ENCODE peak calls at places on chromosome 19, in eight cellular contexts. T is right atrium auricular region, Z is BE2C, X is heart left ventricle, L is lung, M is neural progenitor cell, W is ovary, N is body of pancreas. H is an unnamed sample. For H3K27me3 and H3K4me1, the result is how much of the 10 kb centered on the place peaks cover.

GRCh38 chr19:53982056-53982455 is 9.4 kb upstream of the CACNG6 start:
- DNase-seq in T (no peak), Z (no peak), X (no peak), L (no peak), M (peak), W (no peak), N (no peak), H (no peak)

GRCh38 chr19:57008432-57008831 is 111.4 kb upstream of the USP29 start:
- DNase-seq in T (no peak), Z (no peak), X (no peak), L (no peak), M (no peak), W (no peak), N (no peak), H (no peak)

GRCh38 chr19:46081928-46082727 is 41.3 kb upstream of the IGFL4 start:
- DNase-seq in T (no peak), Z (peak), X (no peak), L (peak), M (peak), W (no peak), N (peak), H (no peak)

GRCh38 chr19:12967907-12968306 is 1.5 kb upstream of the DAND5 start:
- DNase-seq in T (no peak), Z (no peak), X (no peak), L (no peak), M (no peak), W (no peak), N (no peak), H (no peak)

GRCh38 chr19:42693760-42694350 is 46.4 kb downstream of the PSG3 start:
- DNase-seq in T (no peak), Z (peak), X (no peak), L (no peak), M (no peak), W (no peak), N (peak), H (no peak)

GRCh38 chr19:16067205-16067938 is 8.9 kb upstream of the TPM4 start:
- DNase-seq in T (peak), Z (no peak), X (peak), L (peak), M (no peak), W (peak), N (peak), H (peak)

GRCh38 chr19:17766543-17767131 is 15.4 kb downstream of the FCHO1 start:
- DNase-seq in T (peak), Z (peak), X (peak), L (peak), M (peak), W (peak), N (peak), H (peak)

GRCh38 chr19:42282036-42282762 is 13.1 kb downstream of the CIC start:
- DNase-seq in T (no peak), Z (peak), X (no peak), L (no peak), M (peak), W (no peak), N (peak), H (no peak)

GRCh38 chr19:4046946-4047683 is 19.6 kb downstream of the ZBTB7A start:
- DNase-seq in T (no peak), Z (no peak), X (no peak), L (no peak), M (no peak), W (no peak), N (no peak), H (no peak)

GRCh38 chr19:43726736-43727592 is 11.1 kb downstream of the IRGC start:
- DNase-seq in T (no peak), Z (no peak), X (peak), L (no peak), M (no peak), W (no peak), N (no peak), H (no peak)

GRCh38 chr19:16386619-16387240 is 62.1 kb downstream of the KLF2 start:
- DNase-seq in T (peak), Z (peak), X (no peak), L (no peak), M (peak), W (peak), N (peak), H (peak)

GRCh38 chr19:40610396-40611064 is 9.4 kb downstream of the LTBP4 start:
- DNase-seq in T (no peak), Z (peak), X (peak), L (no peak), M (peak), W (peak), N (peak), H (peak)

GRCh38 chr19:51480590-51480989 is 2.3 kb downstream of the CEACAM18 start:
- DNase-seq in T (no peak), Z (no peak), X (no peak), L (no peak), M (peak), W (no peak), N (no peak), H (no peak)

GRCh38 chr19:11480927-11481776 is at the start of gene ELAVL3:
- DNase-seq in T (no peak), Z (peak), X (no peak), L (no peak), M (peak), W (no peak), N (no peak), H (no peak)

GRCh38 chr19:39363909-39364457 is 21.8 kb downstream of the SAMD4B start:
- DNase-seq in T (no peak), Z (no peak), X (peak), L (no peak), M (no peak), W (no peak), N (no peak), H (no peak)

GRCh38 chr19:16416574-16416973 is 55.2 kb downstream of the EPS15L1 start:
- DNase-seq in T (no peak), Z (no peak), X (no peak), L (no peak), M (no peak), W (no peak), N (no peak), H (no peak)

GRCh38 chr19:45981350-45981749 is 7.7 kb upstream of the NOVA2 start:
- DNase-seq in T (no peak), Z (no peak), X (no peak), L (no peak), M (no peak), W (no peak), N (no peak), H (no peak)

GRCh38 chr19:18204394-18205179 is 745 bp upstream of the RAB3A start:
- DNase-seq in T (no peak), Z (peak), X (no peak), L (peak), M (peak), W (peak), N (no peak), H (peak)

GRCh38 chr19:45166723-45167252 is 6.0 kb upstream of the NKPD1 start:
- DNase-seq in T (no peak), Z (peak), X (no peak), L (no peak), M (no peak), W (no peak), N (no peak), H (no peak)

GRCh38 chr19:15280915-15281683 is 48.9 kb upstream of the EPHX3 start:
- DNase-seq in T (peak), Z (peak), X (peak), L (peak), M (peak), W (peak), N (peak), H (peak)

GRCh38 chr19:1133471-1133929 is 29.7 kb downstream of the GPX4 start:
- DNase-seq in T (no peak), Z (no peak), X (no peak), L (no peak), M (no peak), W (no peak), N (no peak), H (peak)

GRCh38 chr19:4369888-4370260 is 26.5 kb downstream of the MPND start:
- DNase-seq in T (no peak), Z (peak), X (peak), L (no peak), M (peak), W (no peak), N (no peak), H (peak)

GRCh38 chr19:768424-768823 is 17.5 kb downstream of the MISP start:
- DNase-seq in T (no peak), Z (no peak), X (no peak), L (no peak), M (no peak), W (no peak), N (no peak), H (no peak)

GRCh38 chr19:39126593-39127187 is 1.1 kb downstream of the PAK4 start:
- DNase-seq in T (no peak), Z (no peak), X (no peak), L (peak), M (peak), W (no peak), N (peak), H (peak)

GRCh38 chr19:41339936-41340335 is 13.8 kb downstream of the TGFB1 start:
- DNase-seq in T (no peak), Z (no peak), X (no peak), L (no peak), M (no peak), W (no peak), N (no peak), H (no peak)

GRCh38 chr19:55640577-55641375 is at the start of gene ZNF580:
- DNase-seq in T (no peak), Z (peak), X (peak), L (peak), M (peak), W (peak), N (peak), H (peak)

GRCh38 chr19:1707240-1707639 is 46.1 kb upstream of the ONECUT3 start:
- DNase-seq in T (no peak), Z (no peak), X (no peak), L (no peak), M (no peak), W (no peak), N (no peak), H (no peak)

GRCh38 chr19:38543807-38544568 is 73.8 kb downstream of the MAP4K1 start:
- DNase-seq in T (peak), Z (peak), X (peak), L (peak), M (no peak), W (peak), N (peak), H (peak)

GRCh38 chr19:16520074-16520973 is 21.9 kb downstream of the CHERP start:
- DNase-seq in T (no peak), Z (no peak), X (no peak), L (no peak), M (no peak), W (no peak), N (no peak), H (no peak)

GRCh38 chr19:17806945-17807344 is 12.0 kb downstream of the B3GNT3 start:
- DNase-seq in T (no peak), Z (no peak), X (no peak), L (no peak), M (no peak), W (no peak), N (no peak), H (no peak)

GRCh38 chr19:53881482-53882390 is at the start of gene PRKCG:
- DNase-seq in T (no peak), Z (peak), X (peak), L (peak), M (peak), W (no peak), N (peak), H (peak)

DNA sequence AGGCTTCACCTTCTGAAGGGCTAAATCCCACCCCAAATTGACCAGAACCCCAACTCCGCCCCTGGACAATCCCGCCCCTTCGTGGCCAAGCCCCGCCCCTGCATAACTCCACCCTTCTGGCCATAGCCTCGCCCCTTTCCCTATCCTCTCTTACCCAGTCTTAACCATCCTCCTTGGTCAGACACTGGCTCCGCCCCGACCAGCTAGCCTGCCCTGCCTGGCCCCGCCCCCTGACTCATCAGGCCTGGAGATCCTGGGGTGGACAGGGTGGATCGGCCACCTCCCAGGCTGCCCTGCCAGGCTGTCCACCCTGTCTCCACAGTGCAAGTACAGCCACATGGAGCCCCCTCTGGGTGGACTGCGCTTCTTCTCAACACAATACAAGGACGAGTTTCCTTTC is 8.0 kb upstream of the ZNF358 start:
- DNase-seq in T (peak), Z (peak), X (no peak), L (peak), M (peak), W (peak), N (peak), H (peak)
- H3K27me3 ChIP-seq in T (under half), Z (under half), X (under half), L (under half), M (under half), W (under half), N (under half), H (under half)

GRCh38 chr19:10219678-10220077 is 11.5 kb downstream of the S1PR2 start:
- DNase-seq in T (no peak), Z (no peak), X (no peak), L (no peak), M (peak), W (no peak), N (no peak), H (no peak)
- H3K4me1 ChIP-seq in T (under half), Z (under half), X (under half), L (under half), M (under half), W (under half), N (under half), H (under half)

DNA sequence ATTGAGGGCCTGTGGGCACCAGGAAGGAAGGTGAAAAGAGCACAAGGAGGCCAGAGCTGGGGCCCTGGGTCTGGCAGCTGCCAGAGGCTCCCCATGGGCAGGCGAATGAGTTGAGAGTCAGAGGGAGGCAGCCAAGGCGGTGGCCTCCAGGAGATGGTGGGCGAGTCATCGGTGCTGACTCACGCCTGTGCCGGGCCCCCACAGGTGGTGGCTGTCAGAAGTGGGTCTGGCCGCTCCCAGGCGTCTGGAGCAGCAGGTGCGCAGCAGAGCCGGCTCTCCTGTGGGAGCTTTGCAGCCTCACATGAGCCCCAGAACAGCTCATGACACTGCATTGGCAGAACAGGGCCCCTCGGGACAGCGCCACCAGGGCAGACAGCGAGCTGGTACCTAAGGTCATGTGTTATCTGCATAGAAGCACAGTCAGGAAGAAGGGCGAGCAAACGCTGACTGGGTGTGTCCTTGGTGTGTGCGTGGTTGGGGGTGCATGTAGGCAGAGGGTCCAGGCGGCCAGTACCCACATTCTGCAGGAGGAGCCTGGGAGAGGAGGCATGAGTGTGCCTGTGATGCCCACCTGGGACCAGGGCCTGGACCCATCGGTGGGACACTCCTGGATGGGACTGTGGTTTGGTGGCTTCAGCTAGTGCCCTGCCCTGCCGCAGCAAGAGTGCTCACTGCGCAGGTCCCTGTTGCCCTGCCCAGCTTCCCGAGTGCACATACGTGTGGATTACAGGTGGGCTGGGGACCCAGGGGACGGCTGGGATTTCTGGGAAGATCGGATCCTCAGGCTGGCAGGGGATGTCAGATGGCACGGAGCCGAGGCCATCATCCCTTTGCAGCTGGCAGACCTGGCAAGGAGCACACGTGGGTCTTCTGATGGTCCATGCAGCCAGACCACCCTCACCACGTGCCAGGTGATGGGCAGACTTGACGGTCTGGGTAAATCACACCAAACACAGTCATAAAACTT is 69.0 kb downstream of the CHST8 start:
- DNase-seq in T (no peak), Z (peak), X (no peak), L (no peak), M (no peak), W (no peak), N (no peak), H (no peak)
- H3K27me3 ChIP-seq in T (under half), Z (under half), X (under half), L (under half), M (under half), W (under half), N (under half), H (under half)

GRCh38 chr19:48636859-48637448 is at the start of gene DBP:
- DNase-seq in T (no peak), Z (peak), X (no peak), L (no peak), M (no peak), W (no peak), N (peak), H (peak)

GRCh38 chr19:48638831-48639381 is 1.7 kb upstream of the DBP start:
- DNase-seq in T (no peak), Z (peak), X (peak), L (no peak), M (no peak), W (peak), N (no peak), H (no peak)

GRCh38 chr19:48637948-48638830 is 1.0 kb upstream of the DBP start:
- DNase-seq in T (peak), Z (peak), X (peak), L (peak), M (peak), W (peak), N (peak), H (peak)

GRCh38 chr19:48635966-48636858 is 967 bp downstream of the DBP start:
- DNase-seq in T (no peak), Z (no peak), X (peak), L (no peak), M (peak), W (peak), N (no peak), H (no peak)

GRCh38 chr19:48637449-48637947 is 319 bp upstream of the DBP start:
- DNase-seq in T (peak), Z (peak), X (peak), L (peak), M (peak), W (peak), N (peak), H (peak)
- H3K4me1 ChIP-seq in T (half or more), Z (under half), X (half or more), L (under half), M (under half), W (under half), N (under half), H (half or more)

GRCh38 chr19:5494780-5495179 is 39.6 kb downstream of the ZNRF4 start:
- DNase-seq in T (no peak), Z (no peak), X (no peak), L (no peak), M (peak), W (no peak), N (no peak), H (no peak)
- H3K27me3 ChIP-seq in T (under half), Z (under half), X (under half), L (under half), M (under half), W (under half), N (under half), H (under half)